ENCODE peak calls at places on chromosomes 5 and 9, in four cellular contexts. V is upper lobe of right lung, Y is DND-41, Q is skeletal muscle cell. C is an unnamed sample.

GRCh38 chr5:147439253-147439652 is 70.6 kb downstream of the DPYSL3 start:
- DNase-seq in V (no peak), Y (no peak), Q (no peak), C (no peak)

GRCh38 chr9:13142776-13143175 is 136.7 kb downstream of the MPDZ start:
- DNase-seq in V (no peak), Y (no peak), Q (no peak), C (no peak)

GRCh38 chr5:175742290-175742994 is 84.6 kb downstream of the HRH2 start:
- DNase-seq in V (no peak), Y (peak; percentile 20), Q (no peak), C (no peak)

GRCh38 chr5:78288246-78288645 is 6.3 kb downstream of the AP3B1 start:
- DNase-seq in V (no peak), Y (no peak), Q (no peak), C (no peak)

GRCh38 chr9:89278997-89279739 is 31.8 kb upstream of the CKS2 start:
- DNase-seq in V (no peak), Y (peak; percentile 15), Q (peak; percentile 23), C (peak; percentile 14)

GRCh38 chr5:43121565-43122484 is 1.1 kb downstream of the ZNF131 start:
- DNase-seq in V (no peak), Y (no peak), Q (peak; percentile 21), C (no peak)

GRCh38 chr9:131296906-131297500 is 7.5 kb downstream of the PLPP7 start:
- DNase-seq in V (no peak), Y (no peak), Q (no peak), C (no peak)

GRCh38 chr5:127517110-127517479 is 345 bp upstream of the PRRC1 start:
- DNase-seq in V (no peak), Y (no peak), Q (no peak), C (no peak)

GRCh38 chr9:130446111-130446861 is 1.5 kb downstream of the ASS1 start:
- DNase-seq in V (peak; percentile 82), Y (no peak), Q (peak; percentile 87), C (peak; percentile 59)

GRCh38 chr9:108057421-108058136 is 568.0 kb upstream of the KLF4 start:
- DNase-seq in V (no peak), Y (no peak), Q (peak; percentile 93), C (peak; percentile 83)

GRCh38 chr9:127580879-127581278 is 31.2 kb upstream of the STXBP1 start:
- DNase-seq in V (no peak), Y (no peak), Q (no peak), C (no peak)

GRCh38 chr5:62578540-62578939 is at the start of gene LRRC70:
- DNase-seq in V (no peak), Y (no peak), Q (peak; percentile 26), C (no peak)

GRCh38 chr9:107732781-107733529 is 243.4 kb upstream of the KLF4 start:
- DNase-seq in V (no peak), Y (no peak), Q (no peak), C (no peak)

GRCh38 chr5:142683885-142684505 is 1.9 kb downstream of the FGF1 start:
- DNase-seq in V (no peak), Y (no peak), Q (no peak), C (no peak)

GRCh38 chr5:173310861-173311515 is 17.2 kb downstream of the STC2 start:
- DNase-seq in V (no peak), Y (no peak), Q (no peak), C (no peak)

GRCh38 chr5:35904443-35905132 is 33.8 kb downstream of the CAPSL start:
- DNase-seq in V (no peak), Y (no peak), Q (no peak), C (no peak)

GRCh38 chr5:103674739-103675138 is 112.2 kb upstream of the NUDT12 start:
- DNase-seq in V (no peak), Y (no peak), Q (peak; percentile 19), C (no peak)

GRCh38 chr5:169631360-169631759 is 5.7 kb upstream of the DOCK2 start:
- DNase-seq in V (no peak), Y (no peak), Q (peak; percentile 83), C (no peak)

GRCh38 chr9:36967997-36968396 is 66.1 kb downstream of the PAX5 start:
- DNase-seq in V (peak; percentile 41), Y (no peak), Q (no peak), C (no peak)

GRCh38 chr5:177092178-177093081 is 5.7 kb downstream of the FGFR4 start:
- DNase-seq in V (no peak), Y (no peak), Q (no peak), C (no peak)

GRCh38 chr9:110604101-110604710 is 24.7 kb upstream of the SVEP1 start:
- DNase-seq in V (no peak), Y (no peak), Q (no peak), C (no peak)

GRCh38 chr9:29449294-29449693 is 1876.0 kb upstream of the C9orf72 start:
- DNase-seq in V (no peak), Y (no peak), Q (no peak), C (no peak)

GRCh38 chr9:73683862-73684591 is 532.4 kb downstream of the ANXA1 start:
- DNase-seq in V (no peak), Y (no peak), Q (peak; percentile 48), C (no peak)

GRCh38 chr9:126420643-126421564 is 94.3 kb downstream of the MVB12B start:
- DNase-seq in V (no peak), Y (no peak), Q (no peak), C (no peak)

GRCh38 chr5:176803943-176804498 is 6.3 kb upstream of the UNC5A start:
- DNase-seq in V (no peak), Y (peak; percentile 42), Q (no peak), C (no peak)

GRCh38 chr9:124381073-124381945 is 33.9 kb downstream of the PSMB7 start:
- DNase-seq in V (no peak), Y (no peak), Q (no peak), C (no peak)

GRCh38 chr9:113602126-113603119 is 138.9 kb downstream of the RGS3 start:
- DNase-seq in V (peak; percentile 85), Y (peak; percentile 48), Q (no peak), C (no peak)

GRCh38 chr5:44300551-44300950 is 88.7 kb downstream of the FGF10 start:
- DNase-seq in V (no peak), Y (no peak), Q (no peak), C (no peak)

GRCh38 chr5:139788294-139788875 is 7.2 kb upstream of the PSD2 start:
- DNase-seq in V (no peak), Y (no peak), Q (no peak), C (no peak)

GRCh38 chr9:6229604-6230003 is 14.0 kb downstream of the IL33 start:
- DNase-seq in V (no peak), Y (no peak), Q (no peak), C (no peak)

GRCh38 chr9:25636026-25636425 is 42.2 kb downstream of the TUSC1 start:
- DNase-seq in V (no peak), Y (no peak), Q (no peak), C (no peak)

GRCh38 chr5:115588640-115589039 is 13.6 kb downstream of the TICAM2 start:
- DNase-seq in V (no peak), Y (no peak), Q (no peak), C (no peak)

GRCh38 chr9:5326893-5327548 is 12.7 kb downstream of the RLN1 start:
- DNase-seq in V (peak; percentile 79), Y (no peak), Q (no peak), C (no peak)

DNA sequence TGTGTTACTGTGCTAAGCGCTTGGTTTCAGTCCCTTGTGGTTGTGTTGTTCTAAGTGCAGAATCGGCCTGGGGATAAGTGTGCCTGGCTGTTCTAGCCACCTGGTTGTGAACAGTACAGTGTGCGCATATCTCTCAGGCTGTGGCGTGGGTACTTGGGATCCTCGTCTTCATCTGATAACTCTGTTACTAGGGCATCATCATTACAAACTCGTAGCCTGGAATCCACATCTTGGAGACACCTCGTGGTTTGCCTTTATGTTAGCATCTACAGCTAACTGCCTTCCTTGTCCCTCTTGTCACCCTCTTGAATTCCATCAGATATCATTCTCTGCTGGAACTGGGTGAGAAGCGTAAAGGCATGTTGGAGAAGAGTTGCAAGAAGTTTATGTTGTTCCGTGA is 41.5 kb downstream of the SPTAN1 start:
- DNase-seq in V (no peak), Y (no peak), Q (no peak), C (no peak)
- H3K4me3 ChIP-seq in V (no peak overlapping the region), Y (no peak overlapping the region), Q (no peak overlapping the region), C (no peak overlapping the region)

DNA sequence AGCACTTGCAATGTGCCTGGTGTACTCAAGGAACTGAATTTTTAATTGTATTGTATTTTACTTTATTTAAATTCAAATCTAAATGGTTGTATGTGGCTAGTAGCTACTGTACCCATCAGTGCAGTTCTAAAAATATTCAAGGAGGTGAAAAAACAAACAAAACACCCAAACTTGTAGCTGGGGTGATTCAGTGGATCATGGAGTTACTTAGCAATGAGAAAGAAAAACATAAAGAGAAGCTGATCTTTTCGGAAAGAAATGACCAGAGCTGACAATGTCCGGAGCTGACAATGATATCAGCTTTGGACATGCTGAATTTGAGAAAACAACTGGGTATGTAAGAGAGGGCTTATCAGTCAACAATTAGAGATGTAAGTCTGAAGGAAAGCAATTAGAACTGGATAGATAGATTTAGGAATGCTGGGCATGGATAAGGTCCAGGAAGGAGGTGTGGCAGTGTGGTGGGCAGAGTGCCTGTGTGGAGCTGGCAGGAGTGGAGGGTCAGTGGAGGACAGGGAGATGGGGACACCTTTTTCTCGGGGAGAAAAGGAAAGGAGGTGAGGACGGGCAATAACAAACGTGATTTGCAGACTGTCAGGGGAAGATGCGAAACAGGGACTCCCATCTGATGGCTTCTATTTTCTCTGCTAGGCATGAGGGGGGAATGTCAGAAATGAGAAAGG is 113.2 kb downstream of the DCP2 start:
- DNase-seq in V (no peak), Y (no peak), Q (no peak), C (no peak)
- H3K4me3 ChIP-seq in V (no peak overlapping the region), Y (no peak overlapping the region), Q (no peak overlapping the region), C (no peak overlapping the region)

GRCh38 chr5:180673371-180674252 is 24.2 kb upstream of the FLT4 start:
- DNase-seq in V (no peak), Y (no peak), Q (no peak), C (no peak)
- H3K4me3 ChIP-seq in V (no peak overlapping the region), Y (no peak overlapping the region), Q (peak overlapping the region; percentile 48), C (no peak overlapping the region)

DNA sequence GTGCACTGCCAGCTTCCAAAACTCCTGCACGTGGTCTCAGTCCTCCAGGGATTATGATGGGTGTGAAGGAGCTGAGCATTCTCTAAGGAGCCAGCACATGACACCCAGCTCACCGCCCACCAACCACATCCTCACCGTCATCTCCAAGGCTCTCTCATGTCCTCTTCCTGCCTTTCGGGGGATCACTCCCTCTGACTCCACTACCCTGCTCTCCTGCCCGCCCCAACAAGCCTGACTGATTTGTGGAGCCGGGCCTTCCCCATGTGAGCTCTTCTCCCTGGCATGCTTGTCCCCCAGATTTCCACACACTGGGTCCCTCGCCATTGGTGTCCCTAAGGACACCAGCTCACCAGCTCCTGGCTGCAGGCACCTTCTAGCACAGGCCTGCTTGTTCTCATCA is 1.9 kb downstream of the ABO start:
- DNase-seq in V (no peak), Y (peak; percentile 12), Q (no peak), C (no peak)
- H3K4me3 ChIP-seq in V (no peak overlapping the region), Y (no peak overlapping the region), Q (no peak overlapping the region), C (no peak overlapping the region)

C was measured in AG04449.